ENCODE peak calls at places on chromosome 15, in four cellular contexts. Y is tibial artery, S is upper lobe of right lung, W is uterus. G is an unnamed sample. For H3K4me1, the result is how much of the 10 kb centered on the place peaks cover.

GRCh38 chr15:99121207-99121606 is 16.3 kb downstream of the SYNM start:
- DNase-seq in S (peak), Y (no peak), W (no peak), G (peak)

GRCh38 chr15:32698773-32699390 is 18.9 kb upstream of the GREM1 start:
- DNase-seq in S (no peak), Y (no peak), W (no peak), G (no peak)

GRCh38 chr15:55649058-55649423 is 60.9 kb upstream of the PYGO1 start:
- DNase-seq in Y (no peak), S (no peak), W (no peak), G (no peak)

GRCh38 chr15:77676569-77677375 is 44.1 kb upstream of the LINGO1 start:
- DNase-seq in S (no peak), Y (no peak), W (no peak), G (no peak)

GRCh38 chr15:39188930-39189329 is 391.9 kb upstream of the THBS1 start:
- DNase-seq in S (no peak), W (no peak), Y (no peak), G (no peak)

GRCh38 chr15:28098360-28098765 is 752 bp downstream of the OCA2 start:
- DNase-seq in S (no peak), W (no peak), Y (no peak), G (no peak)

GRCh38 chr15:94487635-94488034 is 256.3 kb downstream of the MCTP2 start:
- DNase-seq in W (no peak), S (no peak), Y (no peak), G (no peak)

GRCh38 chr15:63402498-63403253 is 21.0 kb upstream of the CA12 start:
- DNase-seq in S (no peak), Y (no peak), W (no peak), G (no peak)

GRCh38 chr15:33963831-33964664 is 4.2 kb upstream of the CHRM5 start:
- DNase-seq in W (no peak), S (no peak), Y (no peak), G (no peak)

GRCh38 chr15:66387176-66388056 is 704 bp downstream of the MAP2K1 start:
- DNase-seq in W (peak), Y (peak), S (peak), G (peak)

GRCh38 chr15:68484696-68485400 is 52.9 kb upstream of the ITGA11 start:
- DNase-seq in Y (peak), S (no peak), W (peak), G (peak)
- TF ChIP-seq CTCF in Y (no peak), S (no peak), W (no peak), G (no peak)

DNA sequence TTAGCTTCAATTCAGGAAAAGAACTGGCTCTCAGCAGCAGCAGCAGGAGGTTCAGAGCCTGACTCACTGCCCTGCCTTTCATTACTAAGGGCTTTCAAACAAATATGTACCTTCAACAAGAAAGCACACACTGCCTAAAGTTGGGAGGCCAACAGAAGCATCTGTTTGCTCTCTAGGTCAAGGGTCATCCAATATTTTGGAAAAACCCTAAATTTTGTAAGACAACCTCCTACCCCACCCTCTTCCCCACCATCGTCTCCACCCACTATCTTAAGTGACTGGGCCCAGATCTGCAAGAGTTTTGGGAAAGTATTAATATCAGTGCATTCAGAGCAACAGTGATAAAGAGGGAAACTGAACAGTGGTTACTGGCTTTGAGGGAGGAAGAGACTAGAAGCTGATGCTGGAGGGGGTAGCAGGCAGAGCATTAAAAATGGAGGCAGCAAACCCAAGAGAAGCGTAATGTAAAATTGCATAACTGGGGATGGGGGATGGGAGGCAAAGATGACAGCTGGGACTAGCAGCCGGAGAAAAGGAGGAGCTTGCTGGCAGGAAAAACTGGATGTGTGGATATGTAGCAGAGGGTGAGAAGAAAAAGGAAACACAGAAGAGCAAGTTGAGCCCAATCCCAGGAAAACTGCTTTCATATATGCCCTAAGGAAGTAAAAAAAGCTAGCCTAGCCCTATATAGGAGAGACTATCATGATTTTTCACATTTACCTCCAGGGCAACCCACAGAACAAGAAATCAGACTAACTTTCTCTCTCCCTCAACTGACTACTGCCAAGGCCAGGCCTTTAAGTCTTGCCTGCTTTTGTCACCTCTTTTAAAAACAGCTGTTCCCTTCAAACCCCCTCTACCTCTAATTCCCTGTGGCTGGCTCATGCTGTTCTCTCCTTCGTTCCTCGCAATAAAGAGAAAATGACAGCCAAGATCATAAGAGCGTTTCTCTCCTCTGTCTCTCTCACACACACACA is 31.5 kb downstream of the NPTN start:
- DNase-seq in Y (peak), S (no peak), W (peak), G (no peak)
- H3K4me1 ChIP-seq in Y (half or more), S (half or more), W (under half), G (half or more)

GRCh38 chr15:84981054-84981710 is 474 bp upstream of the PDE8A start:
- DNase-seq in W (peak), Y (peak), S (peak), G (peak)
- TF ChIP-seq CTCF in W (peak), Y (peak), S (peak), G (peak)

GRCh38 chr15:31265871-31266711 is 60.5 kb upstream of the KLF13 start:
- DNase-seq in S (peak), W (no peak), Y (no peak), G (no peak)

GRCh38 chr15:31263751-31264533 is 62.7 kb upstream of the KLF13 start:
- DNase-seq in Y (peak), S (peak), W (no peak), G (peak)

GRCh38 chr15:31264534-31265089 is 62.0 kb upstream of the KLF13 start:
- DNase-seq in S (peak), W (no peak), Y (no peak), G (no peak)

GRCh38 chr15:31266712-31267111 is 59.9 kb upstream of the KLF13 start:
- DNase-seq in S (no peak), W (no peak), Y (peak), G (no peak)

DNA sequence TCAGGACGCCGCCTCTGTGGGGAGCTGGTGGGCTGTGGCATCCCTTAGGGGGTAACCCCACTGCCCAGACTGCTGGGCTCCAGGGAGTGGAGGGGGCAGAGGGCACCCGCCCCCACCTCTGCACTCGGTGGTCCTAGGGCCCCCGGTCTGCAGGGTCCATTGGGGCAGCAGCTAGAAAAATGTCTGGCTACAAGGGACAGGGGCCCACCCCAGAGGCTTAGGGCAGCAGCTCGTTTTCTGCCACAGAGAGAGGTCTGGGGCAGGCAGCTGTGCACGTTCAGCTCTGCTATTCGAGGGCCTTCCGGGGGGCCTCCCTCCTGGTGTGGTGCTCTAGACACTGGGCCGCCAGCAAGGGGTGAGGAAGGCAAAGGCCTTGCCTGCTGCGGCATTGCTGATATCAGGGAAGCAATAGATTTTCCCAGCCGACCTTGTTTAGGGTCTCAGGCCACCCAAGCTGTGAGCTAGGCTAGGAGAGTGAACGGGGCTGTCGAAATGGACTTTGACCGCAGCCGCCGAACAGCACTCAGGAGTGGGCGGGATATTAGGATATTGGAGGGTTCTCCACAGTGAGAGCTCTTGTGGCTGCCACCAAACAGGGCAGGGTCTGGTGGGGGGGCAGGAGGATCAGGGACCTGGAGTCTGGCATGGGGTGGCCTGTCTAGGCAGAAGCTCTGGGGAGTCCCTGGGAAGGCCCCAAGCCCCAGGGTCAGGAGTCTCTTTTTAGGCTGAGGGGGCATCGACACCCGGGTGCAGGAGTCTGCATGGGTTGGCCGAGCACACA is 61.4 kb upstream of the KLF13 start:
- DNase-seq in Y (peak), S (peak), W (no peak), G (no peak)
- H3K4me1 ChIP-seq in Y (under half), S (half or more), W (under half), G (under half)

GRCh38 chr15:73249499-73249898 is 119.3 kb downstream of the HCN4 start:
- DNase-seq in S (no peak), W (no peak), Y (no peak), G (no peak)
- TF ChIP-seq CTCF in S (no peak), W (no peak), Y (no peak), G (no peak)

DNA sequence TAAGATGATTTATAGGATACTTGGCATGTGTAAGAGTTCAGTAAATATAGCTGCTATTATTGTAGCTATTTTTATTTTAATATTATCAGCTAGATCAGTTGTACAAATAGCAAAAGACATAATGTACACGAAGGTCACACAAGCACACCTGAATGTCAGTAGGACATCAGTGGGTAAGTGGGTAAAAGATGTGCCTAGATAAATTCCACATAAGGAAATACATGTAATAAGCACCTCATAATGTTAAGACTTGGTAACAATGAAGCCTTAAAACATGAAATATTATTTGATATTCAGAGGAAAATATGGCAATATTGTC is 41.5 kb downstream of the ABHD2 start:
- DNase-seq in W (no peak), S (no peak), Y (no peak), G (no peak)
- H3K4me1 ChIP-seq in W (under half), S (under half), Y (under half), G (half or more)